ENCODE peak calls at places on chromosome 2, in four cellular contexts. A is iPS-NIHi11, G is DMS153, I is activated T-cell treated with anti-CD3 and anti-CD28 coated beads for 1 hour. K is an unnamed sample.

GRCh38 chr2:166365803-166366420 is 9.8 kb downstream of the SCN9A start:
- DNase-seq in A (no peak), G (no peak), I (no peak), K (no peak)

GRCh38 chr2:26653207-26654060 is 12.3 kb upstream of the CIB4 start:
- DNase-seq in I (no peak), A (no peak), G (no peak), K (no peak)

GRCh38 chr2:25279091-25279651 is 62.6 kb downstream of the DNMT3A start:
- DNase-seq in A (no peak), G (peak; percentile 38), I (no peak), K (no peak)

GRCh38 chr2:235468978-235469694 is 24.7 kb upstream of the AGAP1 start:
- DNase-seq in A (peak; percentile 41), I (no peak), G (peak; percentile 67), K (no peak)

GRCh38 chr2:75560022-75560767 is 544 bp downstream of the EVA1A start:
- DNase-seq in G (no peak), A (peak; percentile 52), I (no peak), K (no peak)

GRCh38 chr2:226649201-226649600 is 150.4 kb downstream of the IRS1 start:
- DNase-seq in G (no peak), A (no peak), I (no peak), K (no peak)

GRCh38 chr2:54052825-54053718 is 62.3 kb upstream of the ACYP2 start:
- DNase-seq in I (no peak), A (peak; percentile 19), G (no peak), K (no peak)

GRCh38 chr2:196702641-196703040 is 63.1 kb downstream of the CCDC150 start:
- DNase-seq in I (no peak), G (no peak), A (no peak), K (no peak)

GRCh38 chr2:176067587-176068002 is 16.2 kb downstream of the EVX2 start:
- DNase-seq in A (no peak), G (no peak), I (no peak), K (no peak)

GRCh38 chr2:147025611-147026010 is 819.2 kb upstream of the ACVR2A start:
- DNase-seq in A (no peak), G (no peak), I (no peak), K (no peak)

GRCh38 chr2:114022360-114023085 is 132.6 kb downstream of the ACTR3 start:
- DNase-seq in G (no peak), I (no peak), A (no peak), K (no peak)

GRCh38 chr2:119218478-119219064 is 5.1 kb upstream of the STEAP3 start:
- DNase-seq in A (peak; percentile 49), G (peak; percentile 83), I (no peak), K (no peak)

K was measured in iPS DF 19.7.